ENCODE peak calls at places on chromosomes 7 and 10, in five cellular contexts. C is endothelial cell of umbilical vein, G is AG04449, L is Panc1, M is cardiac muscle cell. A is an unnamed sample.

GRCh38 chr7:118312051-118312450 is 87.5 kb downstream of the ANKRD7 start:
- DNase-seq in C (no peak), L (no peak), M (no peak), G (no peak), A (no peak)

GRCh38 chr7:81004098-81004497 is 85.2 kb upstream of the SEMA3C start:
- DNase-seq in M (peak), G (no peak), C (no peak), L (no peak), A (no peak)

GRCh38 chr10:77533887-77534278 is 103.7 kb downstream of the KCNMA1 start:
- DNase-seq in G (no peak), C (no peak), M (no peak), L (no peak), A (no peak)

GRCh38 chr7:50632561-50633413 is 67.6 kb upstream of the DDC start:
- DNase-seq in M (peak), C (peak), L (peak), G (no peak), A (peak)

GRCh38 chr7:100156331-100157068 is 2.0 kb downstream of the TRAPPC14 start:
- DNase-seq in M (no peak), G (no peak), C (no peak), L (no peak), A (no peak)

GRCh38 chr7:20199015-20199737 is 18.0 kb downstream of the MACC1 start:
- DNase-seq in C (peak), L (no peak), G (no peak), M (peak), A (no peak)

GRCh38 chr7:2042650-2043049 is 190.1 kb downstream of the MAD1L1 start:
- DNase-seq in M (no peak), L (no peak), C (no peak), G (no peak), A (no peak)

GRCh38 chr10:2968401-2968800 is 98.9 kb upstream of the PFKP start:
- DNase-seq in M (peak), G (peak), L (no peak), C (no peak), A (peak)

GRCh38 chr10:71569775-71570588 is 149.6 kb downstream of the C10orf105 start:
- DNase-seq in M (peak), C (peak), G (no peak), L (peak), A (no peak)

GRCh38 chr10:7475046-7475860 is 64.4 kb upstream of the SFMBT2 start:
- DNase-seq in C (no peak), L (no peak), G (no peak), M (peak), A (no peak)

GRCh38 chr10:110860576-110861241 is 11.0 kb upstream of the PDCD4 start:
- DNase-seq in L (no peak), C (no peak), M (no peak), G (no peak), A (no peak)

GRCh38 chr10:4312046-4312835 is 513.8 kb upstream of the AKR1E2 start:
- DNase-seq in M (no peak), L (no peak), G (no peak), C (peak), A (no peak)

GRCh38 chr7:95723583-95724180 is 48.7 kb upstream of the DYNC1I1 start:
- DNase-seq in G (no peak), C (peak), M (peak), L (peak), A (no peak)

GRCh38 chr10:119450606-119451304 is 91.8 kb downstream of the RGS10 start:
- DNase-seq in G (no peak), L (no peak), C (no peak), M (no peak), A (no peak)

DNA sequence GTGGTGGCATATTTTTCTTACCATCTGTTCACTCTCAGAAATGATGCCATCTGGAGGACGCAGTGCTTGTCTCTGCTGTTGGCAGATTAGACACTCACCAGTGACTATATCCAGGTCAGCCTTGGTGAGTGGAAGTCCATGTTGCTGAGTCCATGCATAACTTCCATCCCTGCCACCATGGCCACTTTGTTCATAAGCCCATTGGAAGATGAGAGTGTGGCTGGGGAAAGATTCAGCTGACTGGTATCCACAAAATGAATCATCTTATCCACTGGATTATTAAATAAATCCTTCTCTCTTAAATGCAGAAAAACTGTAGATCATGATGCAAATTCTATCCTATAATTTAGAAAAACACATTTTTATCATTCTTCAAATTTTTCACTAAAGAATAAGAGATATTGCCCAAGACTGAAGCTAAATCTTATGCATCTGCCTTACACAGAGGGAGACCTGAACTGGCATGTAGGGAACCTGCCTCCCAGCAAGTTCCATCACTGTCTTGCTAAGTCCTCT is 726.9 kb downstream of the TNS3 start:
- DNase-seq in M (peak), C (no peak), G (peak), L (no peak), A (no peak)
- TF ChIP-seq CTCF in M (no peak), C (no peak), G (no peak), L (peak), A (no peak)

GRCh38 chr10:69086131-69086530 is 1.8 kb upstream of the SRGN start:
- DNase-seq in L (no peak), C (peak), M (peak), G (no peak), A (no peak)
- H3K4me3 ChIP-seq in L (no peak), C (no peak), M (no peak), G (no peak), A (no peak)

GRCh38 chr7:82247814-82248433 is 195.7 kb downstream of the CACNA2D1 start:
- DNase-seq in G (no peak), C (no peak), L (no peak), M (peak), A (no peak)
- TF ChIP-seq CTCF in G (peak), C (peak), L (peak), M (peak), A (peak)

GRCh38 chr10:68336952-68337351 is 4.2 kb upstream of the PBLD start:
- DNase-seq in L (no peak), M (no peak), G (no peak), C (no peak), A (no peak)
- H3K4me3 ChIP-seq in L (no peak), M (no peak), G (no peak), C (no peak), A (peak)

GRCh38 chr7:134444198-134444960 is 14.5 kb downstream of the AKR1B1 start:
- DNase-seq in C (no peak), M (no peak), L (no peak), G (no peak), A (no peak)
- TF ChIP-seq CTCF in C (no peak), M (no peak), L (no peak), G (no peak), A (peak)

A was measured in HFF-Myc.